ENCODE peak calls at places on chromosomes 13 and 19, in seven cellular contexts. P is testis, U is adrenal gland, B is tibial nerve, K is Peyer's patch, G is breast epithelium, Z is heart left ventricle. H is an unnamed sample.

GRCh38 chr13:101965096-101965495 is 436.8 kb downstream of the FGF14 start:
- DNase-seq in P (no peak), U (no peak), B (no peak), K (no peak), G (no peak), Z (no peak), H (no peak)

GRCh38 chr13:23969672-23970071 is 72.4 kb upstream of the C1QTNF9B start:
- DNase-seq in P (no peak), U (no peak), B (no peak), K (no peak), G (no peak), Z (no peak), H (no peak)

GRCh38 chr19:38952395-38953165 is 21.8 kb downstream of the MRPS12 start:
- DNase-seq in P (peak), U (no peak), B (no peak), K (no peak), G (no peak), Z (no peak), H (no peak)

GRCh38 chr13:110676057-110676510 is 29.8 kb downstream of the CARS2 start:
- DNase-seq in P (no peak), U (peak), B (no peak), K (no peak), G (no peak), Z (no peak), H (no peak)

GRCh38 chr13:28705734-28706133 is 13.0 kb downstream of the SLC46A3 start:
- DNase-seq in P (no peak), U (no peak), B (no peak), K (no peak), G (no peak), Z (no peak), H (no peak)

GRCh38 chr13:98657506-98658085 is 80.7 kb upstream of the STK24 start:
- DNase-seq in P (no peak), U (no peak), B (no peak), K (no peak), G (no peak), Z (no peak), H (no peak)

GRCh38 chr13:99386911-99387788 is 80.0 kb upstream of the GPR183 start:
- DNase-seq in P (peak), U (peak), B (no peak), K (peak), G (no peak), Z (no peak), H (peak)

GRCh38 chr13:59722580-59722900 is 441.2 kb downstream of the DIAPH3 start:
- DNase-seq in P (no peak), U (no peak), B (no peak), K (no peak), G (no peak), Z (no peak), H (no peak)

GRCh38 chr13:47459512-47459911 is 541.6 kb downstream of the SUCLA2 start:
- DNase-seq in P (peak), U (no peak), B (no peak), K (no peak), G (no peak), Z (no peak), H (no peak)

GRCh38 chr19:5960005-5961001 is 17.6 kb downstream of the RANBP3 start:
- DNase-seq in P (peak), U (peak), B (no peak), K (no peak), G (no peak), Z (peak), H (no peak)

GRCh38 chr19:7869453-7869909 is 4.7 kb downstream of the PRR36 start:
- DNase-seq in P (peak), U (peak), B (no peak), K (peak), G (peak), Z (no peak), H (no peak)

GRCh38 chr13:110636701-110637201 is 21.4 kb downstream of the NAXD start:
- DNase-seq in P (no peak), U (peak), B (no peak), K (no peak), G (no peak), Z (no peak), H (no peak)

GRCh38 chr13:48594080-48594815 is 59.5 kb upstream of the CYSLTR2 start:
- DNase-seq in P (no peak), U (no peak), B (no peak), K (no peak), G (no peak), Z (no peak), H (no peak)

GRCh38 chr13:66803759-66804456 is 426.2 kb downstream of the PCDH9 start:
- DNase-seq in P (no peak), U (no peak), B (no peak), K (no peak), G (no peak), Z (no peak), H (no peak)

GRCh38 chr13:112883241-112883945 is 85.6 kb upstream of the MCF2L start:
- DNase-seq in P (no peak), U (no peak), B (no peak), K (no peak), G (no peak), Z (no peak), H (no peak)

GRCh38 chr19:40907968-40908735 is 26.1 kb upstream of the CYP2A7 start:
- DNase-seq in P (peak), U (no peak), B (no peak), K (no peak), G (peak), Z (peak), H (no peak)

GRCh38 chr19:45913874-45914830 is at the start of gene NANOS2:
- DNase-seq in P (no peak), U (no peak), B (no peak), K (no peak), G (no peak), Z (no peak), H (no peak)

GRCh38 chr13:75357576-75358295 is 124.2 kb downstream of the TBC1D4 start:
- DNase-seq in P (peak), U (peak), B (no peak), K (no peak), G (no peak), Z (peak), H (peak)

GRCh38 chr19:6680141-6680540 is 10.2 kb upstream of the TNFSF14 start:
- DNase-seq in P (no peak), U (no peak), B (no peak), K (no peak), G (no peak), Z (no peak), H (no peak)

GRCh38 chr19:40589723-40590429 is 11.3 kb upstream of the LTBP4 start:
- DNase-seq in P (peak), U (no peak), B (no peak), K (no peak), G (no peak), Z (no peak), H (no peak)

GRCh38 chr19:42421591-42422031 is 5.6 kb downstream of the LIPE start:
- DNase-seq in P (no peak), U (peak), B (no peak), K (no peak), G (no peak), Z (no peak), H (no peak)

GRCh38 chr13:19185086-19185864 is 3.7 kb upstream of the TUBA3C start:
- DNase-seq in P (peak), U (peak), B (no peak), K (no peak), G (peak), Z (no peak), H (no peak)

GRCh38 chr19:41930926-41931592 is 2.8 kb upstream of the ERFL start:
- DNase-seq in P (no peak), U (no peak), B (no peak), K (no peak), G (no peak), Z (no peak), H (no peak)

GRCh38 chr13:34208326-34208725 is 390.4 kb downstream of the RFC3 start:
- DNase-seq in P (no peak), U (no peak), B (no peak), K (no peak), G (no peak), Z (no peak), H (no peak)

GRCh38 chr13:33953203-33953602 is 135.3 kb downstream of the RFC3 start:
- DNase-seq in P (no peak), U (no peak), B (no peak), K (no peak), G (no peak), Z (no peak), H (no peak)

GRCh38 chr19:37304190-37304883 is 66.6 kb upstream of the ZNF527 start:
- DNase-seq in P (peak), U (peak), B (no peak), K (no peak), G (no peak), Z (peak), H (no peak)

GRCh38 chr13:41864658-41865057 is 96.3 kb downstream of the VWA8 start:
- DNase-seq in P (no peak), U (no peak), B (no peak), K (no peak), G (no peak), Z (no peak), H (no peak)

GRCh38 chr13:49248433-49249002 is 793 bp downstream of the CDADC1 start:
- DNase-seq in P (no peak), U (no peak), B (no peak), K (no peak), G (no peak), Z (no peak), H (no peak)

GRCh38 chr13:43744630-43745029 is 42.1 kb downstream of the ENOX1 start:
- DNase-seq in P (no peak), U (no peak), B (no peak), K (no peak), G (no peak), Z (no peak), H (no peak)

GRCh38 chr13:102945324-102945815 is 99.5 kb downstream of the ERCC5 start:
- DNase-seq in P (no peak), U (no peak), B (no peak), K (no peak), G (no peak), Z (no peak), H (no peak)

GRCh38 chr13:71054358-71054757 is 812.6 kb downstream of the DACH1 start:
- DNase-seq in P (no peak), U (no peak), B (no peak), K (no peak), G (no peak), Z (no peak), H (no peak)

DNA sequence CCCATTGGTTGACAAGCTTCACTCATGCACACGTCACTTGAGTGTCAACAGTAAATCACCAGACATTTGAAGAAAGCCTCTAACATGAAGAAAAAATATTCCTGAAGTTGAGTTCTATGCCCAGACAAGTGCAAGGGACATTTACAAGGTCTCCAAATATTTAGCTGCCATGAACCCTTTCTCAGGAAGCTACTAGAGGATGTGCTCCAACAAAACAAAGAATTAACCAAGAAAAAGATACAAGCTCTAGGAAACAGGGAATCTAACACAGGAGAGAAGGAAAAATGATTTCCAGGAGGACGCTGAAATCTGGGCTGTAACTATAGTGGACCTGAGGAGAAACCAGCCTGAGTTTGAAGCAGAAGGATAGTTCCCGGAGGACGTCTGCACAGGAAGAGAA is 45.7 kb upstream of the KATNAL1 start:
- DNase-seq in P (no peak), U (no peak), B (no peak), K (no peak), G (no peak), Z (no peak), H (no peak)
- TF ChIP-seq POLR2A in P (no peak), U (no peak), B (no peak), K (no peak), G (no peak), Z (no peak), H (no peak)

DNA sequence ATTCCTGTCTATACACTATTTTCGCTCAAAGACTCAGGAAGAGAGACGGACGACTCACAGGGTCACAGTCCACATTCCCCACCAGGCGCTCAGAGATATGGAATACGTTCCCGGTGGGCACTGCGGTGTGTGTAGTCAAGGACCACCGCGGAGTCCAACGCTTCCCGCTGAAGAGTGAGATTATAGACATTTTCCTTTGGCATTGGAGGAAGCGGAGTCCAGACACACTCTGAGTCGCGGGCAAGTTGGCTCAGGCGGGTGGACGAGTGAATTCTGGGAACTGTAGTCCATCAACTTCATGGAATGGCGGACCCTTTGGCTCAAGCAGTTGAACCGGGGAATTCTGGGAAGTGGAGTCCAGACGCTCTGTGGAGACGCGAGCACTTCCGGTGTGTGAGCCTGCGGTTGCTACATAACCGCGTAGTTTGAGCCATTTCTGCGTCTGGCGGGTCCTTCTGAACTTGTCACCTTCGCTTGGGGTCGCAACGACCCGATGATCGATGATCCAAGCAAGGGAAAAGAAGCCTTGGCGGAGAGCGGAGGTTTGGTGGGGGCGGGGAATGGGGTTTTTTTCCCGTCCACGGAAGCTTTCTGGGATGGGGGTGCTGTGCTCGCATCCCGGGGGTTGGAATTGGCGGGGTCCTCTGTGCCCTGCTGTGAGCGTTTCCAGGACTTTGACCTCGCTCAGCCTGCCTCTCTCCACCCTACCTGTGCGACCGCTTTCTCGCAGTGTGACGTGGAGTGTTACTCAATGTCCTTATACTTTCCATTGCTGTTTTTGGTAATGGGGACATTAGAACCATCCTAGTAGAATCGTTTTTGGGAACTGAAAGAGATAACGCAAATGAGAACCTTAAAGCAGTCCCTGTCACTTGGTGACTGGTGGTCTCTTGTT is at the start of gene ZNF230:
- DNase-seq in P (peak), U (peak), B (peak), K (peak), G (peak), Z (peak), H (peak)
- TF ChIP-seq POLR2A in P (no peak), U (no peak), B (no peak), K (no peak), G (no peak), Z (peak), H (peak)

GRCh38 chr13:74214321-74214720 is 80.1 kb upstream of the KLF12 start:
- DNase-seq in P (no peak), U (no peak), B (no peak), K (no peak), G (no peak), Z (no peak), H (no peak)

GRCh38 chr13:74206061-74206561 is 71.9 kb upstream of the KLF12 start:
- DNase-seq in P (no peak), U (no peak), B (no peak), K (no peak), G (peak), Z (no peak), H (no peak)

GRCh38 chr13:74206855-74207254 is 72.7 kb upstream of the KLF12 start:
- DNase-seq in P (no peak), U (no peak), B (no peak), K (no peak), G (no peak), Z (no peak), H (no peak)

GRCh38 chr13:74215420-74215819 is 81.2 kb upstream of the KLF12 start:
- DNase-seq in P (no peak), U (no peak), B (no peak), K (no peak), G (no peak), Z (no peak), H (no peak)

DNA sequence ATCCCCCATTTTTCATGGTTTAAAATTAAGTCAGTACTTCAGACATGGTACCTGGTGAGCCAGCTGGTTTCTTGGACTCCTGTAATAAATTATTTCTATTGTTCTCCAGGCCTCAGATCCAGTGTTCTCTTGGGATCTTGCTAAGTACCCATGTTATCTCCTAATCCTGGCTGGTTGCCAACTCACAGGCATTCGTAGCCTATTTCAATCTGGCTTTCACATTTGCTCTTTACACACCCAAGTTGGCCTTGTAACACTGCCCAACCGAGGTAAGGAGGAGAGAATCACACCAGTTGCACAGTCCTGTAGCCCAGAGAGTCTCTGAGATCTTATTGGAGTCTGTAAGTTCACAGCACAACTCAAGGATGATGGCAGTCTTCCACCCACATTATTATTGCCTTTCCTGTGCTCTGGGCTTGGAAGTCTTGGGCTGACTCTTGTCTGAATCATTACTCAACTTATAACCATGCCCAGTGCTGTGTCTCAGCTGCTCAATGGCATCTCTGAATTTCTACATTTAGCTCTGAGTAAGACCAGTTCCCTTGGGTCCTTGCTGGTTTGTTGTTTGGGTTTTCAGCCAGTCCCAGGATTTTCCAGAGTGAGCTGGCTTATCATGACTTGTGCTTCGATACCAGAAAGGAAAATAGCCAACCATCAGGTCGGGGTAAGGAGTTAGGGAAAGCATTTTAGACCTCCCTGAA is 76.6 kb upstream of the KLF12 start:
- DNase-seq in P (peak), U (no peak), B (no peak), K (no peak), G (no peak), Z (no peak), H (peak)
- TF ChIP-seq POLR2A in P (no peak), U (no peak), B (no peak), K (no peak), G (no peak), Z (no peak), H (no peak)

DNA sequence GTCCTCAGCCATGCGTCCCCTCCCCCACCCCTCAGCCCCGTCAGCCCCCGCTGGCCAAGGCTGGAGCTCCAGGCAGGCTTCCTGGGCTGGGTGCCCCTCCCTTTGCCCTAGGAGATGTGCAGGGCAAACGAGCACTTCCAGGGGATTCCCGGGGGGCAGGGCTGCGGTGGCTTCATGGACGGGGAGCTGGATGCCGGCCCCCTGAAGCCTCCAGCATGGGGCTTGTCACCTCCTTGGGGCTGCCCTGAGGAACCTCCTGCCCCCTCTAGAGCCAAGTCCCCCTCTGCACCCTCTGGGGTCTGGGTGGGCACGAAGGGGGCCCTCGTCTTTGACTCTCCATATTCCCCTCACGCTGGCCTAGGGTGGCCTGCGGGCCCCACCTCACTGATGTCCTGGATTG is 25.4 kb upstream of the SLC7A10 start:
- DNase-seq in P (no peak), U (no peak), B (no peak), K (no peak), G (no peak), Z (no peak), H (no peak)
- TF ChIP-seq POLR2A in P (no peak), U (no peak), B (no peak), K (no peak), G (no peak), Z (no peak), H (no peak)